ENCODE peak calls at places on chromosomes 11 and 22, in eight cellular contexts. E, M, S, W, Q, G, U and R are unnamed samples.

GRCh38 chr11:35144103-35144741 is 5.3 kb downstream of the CD44 start:
- DNase-seq in E (no peak), M (peak), S (peak), W (peak), Q (no peak), G (peak), U (no peak), R (peak)

GRCh38 chr22:46286941-46287872 is 9.5 kb upstream of the GTSE1 start:
- DNase-seq in E (no peak), M (no peak), S (no peak), W (no peak), Q (no peak), G (no peak), U (no peak), R (no peak)

GRCh38 chr11:44037658-44037998 is 10.2 kb upstream of the ACCSL start:
- DNase-seq in E (no peak), M (no peak), S (no peak), W (no peak), Q (no peak), G (no peak), U (no peak), R (no peak)

GRCh38 chr22:29877620-29878019 is 5.4 kb upstream of the MTMR3 start:
- DNase-seq in E (no peak), M (no peak), S (no peak), W (peak), Q (no peak), G (no peak), U (no peak), R (no peak)

GRCh38 chr22:30416403-30416802 is 9.2 kb upstream of the MTFP1 start:
- DNase-seq in E (no peak), M (no peak), S (no peak), W (no peak), Q (no peak), G (no peak), U (no peak), R (no peak)

GRCh38 chr11:57324154-57324885 is 432 bp downstream of the TNKS1BP1 start:
- DNase-seq in E (no peak), M (no peak), S (peak), W (peak), Q (peak), G (no peak), U (peak), R (no peak)

GRCh38 chr22:37811867-37812266 is 4.1 kb downstream of the GCAT start:
- DNase-seq in E (no peak), M (no peak), S (no peak), W (no peak), Q (no peak), G (no peak), U (no peak), R (no peak)

GRCh38 chr11:34158661-34159060 is 53.2 kb downstream of the NAT10 start:
- DNase-seq in E (no peak), M (no peak), S (no peak), W (no peak), Q (no peak), G (no peak), U (no peak), R (no peak)

GRCh38 chr11:10581481-10582019 is 13.1 kb upstream of the LYVE1 start:
- DNase-seq in E (no peak), M (peak), S (no peak), W (peak), Q (no peak), G (no peak), U (no peak), R (no peak)